ENCODE peak calls at places on chromosomes 1 and 21, in seven cellular contexts. One of them, this sample, is unnamed.

GRCh38 chr1:109882288-109883245 is 28.1 kb upstream of the CSF1 start:
- DNase-seq in HFF-Myc: no peak
- DNase-seq in heart left ventricle: no peak
- DNase-seq in fibroblast of pulmonary artery: no peak
- DNase-seq in A549: no peak
- DNase-seq in AG04449: no peak
- DNase-seq in OCI-LY7: no peak
- DNase-seq in this sample: no peak

GRCh38 chr1:45929257-45929687 is 125.9 kb downstream of the MAST2 start:
- DNase-seq in HFF-Myc: no peak
- DNase-seq in heart left ventricle: no peak
- DNase-seq in fibroblast of pulmonary artery: peak; percentile 80
- DNase-seq in A549: peak; percentile 56
- DNase-seq in AG04449: no peak
- DNase-seq in OCI-LY7: peak; percentile 11
- DNase-seq in this sample: no peak

GRCh38 chr1:217369996-217370551 is 260.8 kb downstream of the GPATCH2 start:
- DNase-seq in HFF-Myc: no peak
- DNase-seq in heart left ventricle: no peak
- DNase-seq in fibroblast of pulmonary artery: no peak
- DNase-seq in A549: no peak
- DNase-seq in AG04449: no peak
- DNase-seq in OCI-LY7: no peak
- DNase-seq in this sample: no peak

GRCh38 chr1:200323856-200324400 is 85.9 kb downstream of the ZNF281 start:
- DNase-seq in HFF-Myc: no peak
- DNase-seq in heart left ventricle: no peak
- DNase-seq in fibroblast of pulmonary artery: peak; percentile 65
- DNase-seq in A549: no peak
- DNase-seq in AG04449: no peak
- DNase-seq in OCI-LY7: no peak
- DNase-seq in this sample: no peak

GRCh38 chr1:209675567-209676154 is 449 bp downstream of the G0S2 start:
- DNase-seq in HFF-Myc: no peak
- DNase-seq in heart left ventricle: peak; percentile 74
- DNase-seq in fibroblast of pulmonary artery: no peak
- DNase-seq in A549: no peak
- DNase-seq in AG04449: no peak
- DNase-seq in OCI-LY7: no peak
- DNase-seq in this sample: peak; percentile 11

GRCh38 chr1:204123376-204123775 is 28.5 kb downstream of the ETNK2 start:
- DNase-seq in HFF-Myc: no peak
- DNase-seq in heart left ventricle: peak; percentile 54
- DNase-seq in fibroblast of pulmonary artery: no peak
- DNase-seq in A549: no peak
- DNase-seq in AG04449: no peak
- DNase-seq in OCI-LY7: no peak
- DNase-seq in this sample: no peak

GRCh38 chr1:206794294-206794908 is 22.1 kb upstream of the IL10 start:
- DNase-seq in HFF-Myc: no peak
- DNase-seq in heart left ventricle: no peak
- DNase-seq in fibroblast of pulmonary artery: no peak
- DNase-seq in A549: no peak
- DNase-seq in AG04449: no peak
- DNase-seq in OCI-LY7: no peak
- DNase-seq in this sample: peak; percentile 80

GRCh38 chr1:53511323-53511932 is 52.2 kb downstream of the DMRTB1 start:
- DNase-seq in HFF-Myc: no peak
- DNase-seq in heart left ventricle: peak; percentile 76
- DNase-seq in fibroblast of pulmonary artery: no peak
- DNase-seq in A549: no peak
- DNase-seq in AG04449: no peak
- DNase-seq in OCI-LY7: no peak
- DNase-seq in this sample: no peak

GRCh38 chr21:15730484-15731242 is 881 bp downstream of the USP25 start:
- DNase-seq in HFF-Myc: no peak
- DNase-seq in heart left ventricle: no peak
- DNase-seq in fibroblast of pulmonary artery: peak; percentile 22
- DNase-seq in A549: no peak
- DNase-seq in AG04449: no peak
- DNase-seq in OCI-LY7: peak; percentile 28
- DNase-seq in this sample: no peak

GRCh38 chr1:151994956-151995355 is 1.3 kb upstream of the S100A10 start:
- DNase-seq in HFF-Myc: peak; percentile 95
- DNase-seq in heart left ventricle: no peak
- DNase-seq in fibroblast of pulmonary artery: peak; percentile 93
- DNase-seq in A549: peak; percentile 95
- DNase-seq in AG04449: peak; percentile 83
- DNase-seq in OCI-LY7: no peak
- DNase-seq in this sample: no peak

GRCh38 chr1:76256289-76257223 is 182.0 kb downstream of the ST6GALNAC3 start:
- DNase-seq in HFF-Myc: no peak
- DNase-seq in heart left ventricle: no peak
- DNase-seq in fibroblast of pulmonary artery: no peak
- DNase-seq in A549: no peak
- DNase-seq in AG04449: no peak
- DNase-seq in OCI-LY7: no peak
- DNase-seq in this sample: peak; percentile 27

GRCh38 chr1:93905734-93906133 is 3.5 kb downstream of the GCLM start:
- DNase-seq in HFF-Myc: no peak
- DNase-seq in heart left ventricle: no peak
- DNase-seq in fibroblast of pulmonary artery: peak; percentile 30
- DNase-seq in A549: no peak
- DNase-seq in AG04449: no peak
- DNase-seq in OCI-LY7: no peak
- DNase-seq in this sample: no peak

GRCh38 chr1:151352001-151352718 is 5.1 kb upstream of the RFX5 start:
- DNase-seq in HFF-Myc: no peak
- DNase-seq in heart left ventricle: no peak
- DNase-seq in fibroblast of pulmonary artery: peak; percentile 65
- DNase-seq in A549: peak; percentile 23
- DNase-seq in AG04449: no peak
- DNase-seq in OCI-LY7: no peak
- DNase-seq in this sample: no peak

GRCh38 chr1:213107613-213108012 is 56.6 kb downstream of the RPS6KC1 start:
- DNase-seq in HFF-Myc: no peak
- DNase-seq in heart left ventricle: no peak
- DNase-seq in fibroblast of pulmonary artery: no peak
- DNase-seq in A549: no peak
- DNase-seq in AG04449: no peak
- DNase-seq in OCI-LY7: no peak
- DNase-seq in this sample: no peak

GRCh38 chr1:213106298-213106697 is 55.3 kb downstream of the RPS6KC1 start:
- DNase-seq in HFF-Myc: no peak
- DNase-seq in heart left ventricle: no peak
- DNase-seq in fibroblast of pulmonary artery: no peak
- DNase-seq in A549: no peak
- DNase-seq in AG04449: no peak
- DNase-seq in OCI-LY7: no peak
- DNase-seq in this sample: no peak

GRCh38 chr1:213110349-213111300 is 59.6 kb downstream of the RPS6KC1 start:
- DNase-seq in HFF-Myc: no peak
- DNase-seq in heart left ventricle: no peak
- DNase-seq in fibroblast of pulmonary artery: no peak
- DNase-seq in A549: no peak
- DNase-seq in AG04449: no peak
- DNase-seq in OCI-LY7: no peak
- DNase-seq in this sample: peak; percentile 41

GRCh38 chr1:213111502-213111901 is 60.5 kb downstream of the RPS6KC1 start:
- DNase-seq in HFF-Myc: no peak
- DNase-seq in heart left ventricle: no peak
- DNase-seq in fibroblast of pulmonary artery: no peak
- DNase-seq in A549: no peak
- DNase-seq in AG04449: no peak
- DNase-seq in OCI-LY7: no peak
- DNase-seq in this sample: no peak
- TF ChIP-seq CTCF in HFF-Myc: no peak
- TF ChIP-seq CTCF in heart left ventricle: no peak
- TF ChIP-seq CTCF in fibroblast of pulmonary artery: no peak
- TF ChIP-seq CTCF in A549: no peak
- TF ChIP-seq CTCF in AG04449: no peak
- TF ChIP-seq CTCF in OCI-LY7: no peak
- TF ChIP-seq CTCF in this sample: no peak

GRCh38 chr1:228073870-228074545 is 8.5 kb upstream of the ARF1 start:
- DNase-seq in HFF-Myc: no peak
- DNase-seq in heart left ventricle: no peak
- DNase-seq in fibroblast of pulmonary artery: no peak
- DNase-seq in A549: no peak
- DNase-seq in AG04449: no peak
- DNase-seq in OCI-LY7: peak; percentile 40
- DNase-seq in this sample: peak; percentile 46
- TF ChIP-seq CTCF in HFF-Myc: no peak
- TF ChIP-seq CTCF in heart left ventricle: no peak
- TF ChIP-seq CTCF in fibroblast of pulmonary artery: peak; percentile 12
- TF ChIP-seq CTCF in A549: peak; percentile 21
- TF ChIP-seq CTCF in AG04449: no peak
- TF ChIP-seq CTCF in OCI-LY7: peak; percentile 61
- TF ChIP-seq CTCF in this sample: no peak

GRCh38 chr1:155083865-155084721 is 5.5 kb downstream of the EFNA3 start:
- DNase-seq in HFF-Myc: no peak
- DNase-seq in heart left ventricle: no peak
- DNase-seq in fibroblast of pulmonary artery: peak; percentile 42
- DNase-seq in A549: peak; percentile 74
- DNase-seq in AG04449: no peak
- DNase-seq in OCI-LY7: peak; percentile 59
- DNase-seq in this sample: peak; percentile 72

GRCh38 chr1:155086182-155086741 is 7.6 kb downstream of the EFNA3 start:
- DNase-seq in HFF-Myc: no peak
- DNase-seq in heart left ventricle: peak; percentile 82
- DNase-seq in fibroblast of pulmonary artery: peak; percentile 53
- DNase-seq in A549: peak; percentile 69
- DNase-seq in AG04449: no peak
- DNase-seq in OCI-LY7: peak; percentile 81
- DNase-seq in this sample: peak; percentile 93

GRCh38 chr1:155085504-155086181 is 7.0 kb downstream of the EFNA3 start:
- DNase-seq in HFF-Myc: no peak
- DNase-seq in heart left ventricle: peak; percentile 73
- DNase-seq in fibroblast of pulmonary artery: peak; percentile 36
- DNase-seq in A549: peak; percentile 70
- DNase-seq in AG04449: no peak
- DNase-seq in OCI-LY7: peak; percentile 67
- DNase-seq in this sample: peak; percentile 93

GRCh38 chr1:155084722-155085503 is 6.3 kb downstream of the EFNA3 start:
- DNase-seq in HFF-Myc: peak; percentile 75
- DNase-seq in heart left ventricle: peak; percentile 95
- DNase-seq in fibroblast of pulmonary artery: peak; percentile 95
- DNase-seq in A549: peak; percentile 95
- DNase-seq in AG04449: peak; percentile 41
- DNase-seq in OCI-LY7: peak; percentile 94
- DNase-seq in this sample: peak; percentile 97

GRCh38 chr1:155086856-155087535 is 8.4 kb downstream of the EFNA3 start:
- DNase-seq in HFF-Myc: no peak
- DNase-seq in heart left ventricle: no peak
- DNase-seq in fibroblast of pulmonary artery: no peak
- DNase-seq in A549: no peak
- DNase-seq in AG04449: no peak
- DNase-seq in OCI-LY7: no peak
- DNase-seq in this sample: no peak
- TF ChIP-seq CTCF in HFF-Myc: peak; percentile 7
- TF ChIP-seq CTCF in heart left ventricle: no peak
- TF ChIP-seq CTCF in fibroblast of pulmonary artery: no peak
- TF ChIP-seq CTCF in A549: no peak
- TF ChIP-seq CTCF in AG04449: no peak
- TF ChIP-seq CTCF in OCI-LY7: peak; percentile 62
- TF ChIP-seq CTCF in this sample: no peak

DNA sequence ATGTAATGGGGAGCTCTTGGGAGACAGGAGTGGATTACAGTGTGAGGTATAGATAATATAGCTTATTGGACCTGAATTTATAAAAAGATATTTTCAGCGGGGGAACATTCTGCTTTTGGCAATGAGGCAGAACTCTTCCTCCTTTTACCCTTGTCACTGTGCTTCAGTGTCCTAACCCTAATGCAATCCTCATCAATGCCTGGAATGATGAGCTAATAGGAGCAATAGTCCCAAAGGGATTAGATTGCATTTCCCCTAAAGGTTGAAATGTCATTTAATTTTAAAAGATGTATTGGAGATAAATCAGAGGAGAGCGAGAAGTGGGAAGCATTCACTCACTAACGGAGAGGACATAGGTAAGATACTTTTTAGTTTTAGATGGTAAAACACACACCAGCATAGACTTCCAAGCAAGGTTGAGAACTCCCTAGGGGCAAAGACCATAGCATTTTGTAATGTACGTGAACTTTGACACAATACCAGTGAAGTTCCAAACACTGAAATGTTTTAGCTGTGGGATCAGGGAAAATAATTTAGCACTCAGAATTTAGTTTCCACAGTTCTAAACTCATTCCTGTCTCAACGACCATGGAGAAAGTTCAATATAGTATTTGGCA is 384.2 kb upstream of the PLXNA2 start:
- DNase-seq in HFF-Myc: no peak
- DNase-seq in heart left ventricle: no peak
- DNase-seq in fibroblast of pulmonary artery: no peak
- DNase-seq in A549: no peak
- DNase-seq in AG04449: no peak
- DNase-seq in OCI-LY7: no peak
- DNase-seq in this sample: no peak
- TF ChIP-seq CTCF in HFF-Myc: no peak
- TF ChIP-seq CTCF in heart left ventricle: no peak
- TF ChIP-seq CTCF in fibroblast of pulmonary artery: no peak
- TF ChIP-seq CTCF in A549: no peak
- TF ChIP-seq CTCF in AG04449: no peak
- TF ChIP-seq CTCF in OCI-LY7: no peak
- TF ChIP-seq CTCF in this sample: no peak

DNA sequence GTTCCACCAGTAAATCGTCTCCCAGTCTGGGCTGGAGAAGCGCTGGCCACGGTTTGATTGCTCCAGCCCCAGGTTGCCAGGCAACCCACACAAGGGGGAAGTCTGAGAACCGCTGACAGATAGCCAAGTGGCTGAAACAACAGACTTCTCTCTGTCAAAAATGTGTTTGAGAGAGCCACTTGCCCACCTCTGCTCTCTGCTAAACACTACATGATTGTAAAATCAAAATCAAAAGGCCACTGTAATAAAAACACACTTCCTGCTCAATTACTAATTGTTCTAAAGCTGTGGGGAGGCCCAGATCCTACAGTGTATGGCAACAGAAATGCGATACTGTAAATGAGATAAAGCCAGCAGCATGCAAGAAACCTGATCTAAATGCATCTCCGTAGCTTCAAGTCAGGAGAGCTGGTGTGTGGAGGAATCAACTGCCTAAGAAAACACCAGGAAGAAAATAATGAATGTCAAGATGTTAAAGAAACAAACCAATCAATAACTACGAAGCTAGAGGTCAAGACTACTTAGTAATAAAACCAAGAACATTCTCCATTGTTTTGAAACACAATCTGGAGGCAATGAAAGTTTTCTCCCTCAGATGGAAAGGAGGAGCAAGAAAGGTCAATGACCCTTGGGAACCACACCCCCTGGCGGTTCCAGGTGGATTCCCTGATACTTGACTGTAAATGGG is 121.2 kb downstream of the SLC45A1 start:
- DNase-seq in HFF-Myc: peak; percentile 27
- DNase-seq in heart left ventricle: peak; percentile 88
- DNase-seq in fibroblast of pulmonary artery: peak; percentile 87
- DNase-seq in A549: no peak
- DNase-seq in AG04449: no peak
- DNase-seq in OCI-LY7: peak; percentile 79
- DNase-seq in this sample: no peak
- TF ChIP-seq CTCF in HFF-Myc: peak; percentile 16
- TF ChIP-seq CTCF in heart left ventricle: no peak
- TF ChIP-seq CTCF in fibroblast of pulmonary artery: peak; percentile 10
- TF ChIP-seq CTCF in A549: no peak
- TF ChIP-seq CTCF in AG04449: no peak
- TF ChIP-seq CTCF in OCI-LY7: peak; percentile 34
- TF ChIP-seq CTCF in this sample: no peak

This sample was measured in activated CD8-positive, alpha-beta T cell treated with anti-CD3 and anti-CD28 coated beads for 36 hours.